ENCODE peak calls at places on chromosome 13, in five cellular contexts. I, Y, U, J and Z are unnamed samples.

GRCh38 chr13:69857188-69857821 is 250.3 kb upstream of the ATXN8OS start:
- DNase-seq in I (no peak), Y (no peak), U (peak), J (peak), Z (no peak)

GRCh38 chr13:27621116-27621365 is 651 bp upstream of the POLR1D start:
- DNase-seq in I (no peak), Y (no peak), U (peak), J (no peak), Z (no peak)

GRCh38 chr13:110265341-110265681 is 41.6 kb downstream of the COL4A1 start:
- DNase-seq in I (no peak), Y (no peak), U (no peak), J (no peak), Z (no peak)

GRCh38 chr13:72728290-72728605 is 525 bp downstream of the BORA start:
- DNase-seq in I (no peak), Y (no peak), U (no peak), J (no peak), Z (no peak)

GRCh38 chr13:73254827-73255226 is 196.0 kb downstream of the KLF5 start:
- DNase-seq in I (no peak), Y (no peak), U (no peak), J (no peak), Z (no peak)

GRCh38 chr13:48595330-48596127 is 58.2 kb upstream of the CYSLTR2 start:
- DNase-seq in I (peak), Y (no peak), U (peak), J (no peak), Z (peak)

GRCh38 chr13:114032121-114032799 is 58.4 kb upstream of the C13orf46 start:
- DNase-seq in I (no peak), Y (no peak), U (peak), J (no peak), Z (no peak)

GRCh38 chr13:31761951-31762350 is 22.6 kb downstream of the RXFP2 start:
- DNase-seq in I (no peak), Y (no peak), U (no peak), J (no peak), Z (no peak)

GRCh38 chr13:35857769-35858168 is 273.4 kb downstream of the DCLK1 start:
- DNase-seq in I (no peak), Y (no peak), U (no peak), J (no peak), Z (peak)

GRCh38 chr13:113788413-113789135 is 29.5 kb downstream of the TMEM255B start:
- DNase-seq in I (no peak), Y (no peak), U (no peak), J (no peak), Z (no peak)

GRCh38 chr13:52845334-52845761 is 3.1 kb downstream of the PCDH8 start:
- DNase-seq in I (no peak), Y (no peak), U (no peak), J (peak), Z (peak)

GRCh38 chr13:45473627-45474026 is 8.9 kb downstream of the COG3 start:
- DNase-seq in I (no peak), Y (no peak), U (no peak), J (no peak), Z (no peak)

GRCh38 chr13:46593403-46593802 is 40.4 kb downstream of the LRCH1 start:
- DNase-seq in I (no peak), Y (no peak), U (no peak), J (no peak), Z (no peak)

GRCh38 chr13:30900952-30901749 is 4.9 kb upstream of the MEDAG start:
- DNase-seq in I (no peak), Y (no peak), U (no peak), J (no peak), Z (no peak)

GRCh38 chr13:33349996-33350826 is 64.7 kb upstream of the STARD13 start:
- DNase-seq in I (no peak), Y (no peak), U (peak), J (peak), Z (peak)

GRCh38 chr13:96851856-96852255 is 142.4 kb downstream of the OXGR1 start:
- DNase-seq in I (no peak), Y (no peak), U (no peak), J (no peak), Z (no peak)

GRCh38 chr13:25902946-25903345 is 148.9 kb downstream of the SHISA2 start:
- DNase-seq in I (no peak), Y (no peak), U (no peak), J (no peak), Z (no peak)

GRCh38 chr13:94324409-94325147 is 154.9 kb downstream of the DCT start:
- DNase-seq in I (no peak), Y (no peak), U (no peak), J (no peak), Z (no peak)

GRCh38 chr13:40993987-40994386 is 25.1 kb downstream of the ELF1 start:
- DNase-seq in I (no peak), Y (no peak), U (no peak), J (no peak), Z (no peak)

GRCh38 chr13:94481966-94482365 is 2.5 kb upstream of the DCT start:
- DNase-seq in I (no peak), Y (no peak), U (peak), J (no peak), Z (no peak)

GRCh38 chr13:47188802-47189201 is 291.9 kb upstream of the HTR2A start:
- DNase-seq in I (no peak), Y (no peak), U (peak), J (no peak), Z (no peak)

GRCh38 chr13:74077847-74078246 is 56.4 kb downstream of the KLF12 start:
- DNase-seq in I (no peak), Y (no peak), U (peak), J (no peak), Z (no peak)

GRCh38 chr13:110525328-110526319 is 35.9 kb downstream of the RAB20 start:
- DNase-seq in I (no peak), Y (peak), U (no peak), J (no peak), Z (no peak)

GRCh38 chr13:94550030-94550738 is 45.8 kb downstream of the TGDS start:
- DNase-seq in I (no peak), Y (no peak), U (peak), J (no peak), Z (no peak)

GRCh38 chr13:84563611-84564010 is 681.3 kb upstream of the SLITRK1 start:
- DNase-seq in I (no peak), Y (no peak), U (no peak), J (no peak), Z (no peak)

GRCh38 chr13:75180805-75181455 is 301.0 kb downstream of the TBC1D4 start:
- DNase-seq in I (no peak), Y (no peak), U (peak), J (no peak), Z (no peak)

GRCh38 chr13:25971499-25972145 is 80.2 kb downstream of the SHISA2 start:
- DNase-seq in I (no peak), Y (no peak), U (no peak), J (no peak), Z (no peak)

GRCh38 chr13:114097893-114098688 is 34.3 kb downstream of the RASA3 start:
- DNase-seq in I (no peak), Y (no peak), U (no peak), J (no peak), Z (peak)

GRCh38 chr13:94093652-94094310 is 385.7 kb downstream of the DCT start:
- DNase-seq in I (no peak), Y (no peak), U (peak), J (no peak), Z (no peak)

GRCh38 chr13:72849571-72849970 is 67.6 kb downstream of the PIBF1 start:
- DNase-seq in I (no peak), Y (no peak), U (peak), J (no peak), Z (no peak)

GRCh38 chr13:83221256-83221655 is 661.0 kb downstream of the SLITRK1 start:
- DNase-seq in I (no peak), Y (no peak), U (peak), J (no peak), Z (no peak)

GRCh38 chr13:112241288-112241687 is 134.9 kb upstream of the SPACA7 start:
- DNase-seq in I (no peak), Y (no peak), U (no peak), J (no peak), Z (no peak)

GRCh38 chr13:42354246-42355117 is 82.5 kb downstream of the AKAP11 start:
- DNase-seq in I (no peak), Y (no peak), U (peak), J (no peak), Z (peak)